ENCODE peak calls at places on chromosome 21, in five cellular contexts. G is T-helper 9 cell, B is ureter, K is GM23248, O is left ventricle myocardium inferior. M is an unnamed sample.

GRCh38 chr21:46092026-46092764 is 5.7 kb upstream of the COL6A2 start:
- DNase-seq in G (no peak), B (peak), K (peak), O (peak), M (peak)

GRCh38 chr21:31798842-31799691 is 67.1 kb upstream of the SCAF4 start:
- DNase-seq in G (no peak), B (no peak), K (no peak), O (no peak), M (no peak)

GRCh38 chr21:26969971-26970725 is 3.3 kb upstream of the ADAMTS5 start:
- DNase-seq in G (no peak), B (no peak), K (peak), O (no peak), M (no peak)

GRCh38 chr21:46480466-46480865 is 21.8 kb downstream of the DIP2A start:
- DNase-seq in G (no peak), B (no peak), K (no peak), O (no peak), M (no peak)

GRCh38 chr21:16775056-16775455 is 737.8 kb upstream of the CXADR start:
- DNase-seq in G (no peak), B (no peak), K (no peak), O (no peak), M (no peak)

GRCh38 chr21:25626752-25627151 is 12.3 kb upstream of the JAM2 start:
- DNase-seq in G (no peak), B (no peak), K (no peak), O (peak), M (no peak)

GRCh38 chr21:34333150-34333739 is 30.6 kb upstream of the KCNE2 start:
- DNase-seq in G (no peak), B (no peak), K (no peak), O (no peak), M (peak)

GRCh38 chr21:25188639-25189038 is 418.6 kb downstream of the MRPL39 start:
- DNase-seq in G (no peak), B (no peak), K (no peak), O (no peak), M (no peak)

GRCh38 chr21:16535100-16535418 is 805.3 kb downstream of the USP25 start:
- DNase-seq in G (no peak), B (peak), K (peak), O (peak), M (peak)

GRCh38 chr21:27244796-27245195 is 277.9 kb upstream of the ADAMTS5 start:
- DNase-seq in G (no peak), B (no peak), K (no peak), O (no peak), M (peak)

GRCh38 chr21:39837861-39838359 is 29.3 kb upstream of the PCP4 start:
- DNase-seq in G (no peak), B (no peak), K (no peak), O (no peak), M (no peak)

GRCh38 chr21:31403596-31404333 is 59.7 kb upstream of the TIAM1 start:
- DNase-seq in G (no peak), B (no peak), K (no peak), O (no peak), M (no peak)

GRCh38 chr21:37917612-37918011 is 1.4 kb upstream of the KCNJ6 start:
- DNase-seq in G (no peak), B (no peak), K (peak), O (no peak), M (peak)

GRCh38 chr21:45262616-45263015 is 25.1 kb downstream of the POFUT2 start:
- DNase-seq in G (no peak), B (no peak), K (no peak), O (no peak), M (no peak)

GRCh38 chr21:35511298-35512162 is 462.4 kb upstream of the RUNX1 start:
- DNase-seq in G (no peak), B (no peak), K (peak), O (no peak), M (peak)